ENCODE peak calls at places on chromosomes 16 and 17, in four cellular contexts. E is mucosa of gallbladder, O is HTR-8/SVneo, R is G401. X is an unnamed sample.

GRCh38 chr17:34639706-34640425 is 60.5 kb downstream of the TMEM132E start:
- DNase-seq in E (no peak), O (no peak), R (peak), X (no peak)

GRCh38 chr17:72089453-72089987 is 31.3 kb upstream of the SOX9 start:
- DNase-seq in E (no peak), O (no peak), R (no peak), X (no peak)

GRCh38 chr17:50845260-50846147 is 10.1 kb downstream of the WFIKKN2 start:
- DNase-seq in E (no peak), O (peak), R (no peak), X (no peak)

GRCh38 chr17:62668091-62668804 is 40.8 kb downstream of the MRC2 start:
- DNase-seq in E (no peak), O (no peak), R (no peak), X (no peak)

GRCh38 chr17:62824290-62825135 is 16.4 kb upstream of the MARCHF10 start:
- DNase-seq in E (no peak), O (peak), R (no peak), X (no peak)

GRCh38 chr17:3002538-3003301 is 60.7 kb downstream of the OR1D5 start:
- DNase-seq in E (no peak), O (no peak), R (no peak), X (peak)

GRCh38 chr17:36529121-36529520 is 5.5 kb downstream of the MYO19 start:
- DNase-seq in E (no peak), O (no peak), R (no peak), X (no peak)

GRCh38 chr16:75227361-75228142 is 8.8 kb downstream of the CTRB1 start:
- DNase-seq in E (no peak), O (no peak), R (no peak), X (peak)

GRCh38 chr17:7717756-7718350 is 309 bp downstream of the DNAH2 start:
- DNase-seq in E (peak), O (no peak), R (peak), X (no peak)

GRCh38 chr17:73340093-73340596 is 28.3 kb upstream of the CDC42EP4 start:
- DNase-seq in E (no peak), O (peak), R (no peak), X (peak)

GRCh38 chr17:36600477-36600876 is 906 bp upstream of the MRM1 start:
- DNase-seq in E (no peak), O (no peak), R (no peak), X (no peak)

GRCh38 chr17:70109497-70109896 is 34.5 kb downstream of the KCNJ16 start:
- DNase-seq in E (no peak), O (no peak), R (no peak), X (no peak)

GRCh38 chr17:63528183-63528582 is 5.0 kb downstream of the KCNH6 start:
- DNase-seq in E (no peak), O (no peak), R (no peak), X (no peak)

GRCh38 chr16:66382966-66383299 is 16.4 kb downstream of the CDH5 start:
- DNase-seq in E (no peak), O (peak), R (no peak), X (no peak)

GRCh38 chr17:7014995-7015586 is 2.7 kb downstream of the RNASEK start:
- DNase-seq in E (no peak), O (no peak), R (no peak), X (no peak)

GRCh38 chr16:69465083-69465721 is 40.8 kb downstream of the CYB5B start:
- DNase-seq in E (no peak), O (no peak), R (no peak), X (peak)

GRCh38 chr16:2475413-2476344 is 752 bp downstream of the TBC1D24 start:
- DNase-seq in E (no peak), O (no peak), R (peak), X (peak)

GRCh38 chr16:1780677-1781072 is 1.7 kb downstream of the SPSB3 start:
- DNase-seq in E (no peak), O (no peak), R (no peak), X (no peak)

GRCh38 chr17:80847506-80848230 is 144.0 kb upstream of the CHMP6 start:
- DNase-seq in E (no peak), O (no peak), R (no peak), X (peak)

GRCh38 chr17:79006001-79006400 is 3.6 kb downstream of the CANT1 start:
- DNase-seq in E (no peak), O (no peak), R (no peak), X (no peak)

GRCh38 chr16:20740007-20740883 is 1.4 kb downstream of the THUMPD1 start:
- DNase-seq in E (no peak), O (no peak), R (no peak), X (peak)

GRCh38 chr16:87192418-87193073 is 124.6 kb downstream of the C16orf95 start:
- DNase-seq in E (no peak), O (no peak), R (no peak), X (no peak)

GRCh38 chr17:57352658-57353057 is 96.3 kb downstream of the MSI2 start:
- DNase-seq in E (no peak), O (no peak), R (no peak), X (no peak)

GRCh38 chr17:17513626-17514025 is 17.4 kb upstream of the RASD1 start:
- DNase-seq in E (no peak), O (no peak), R (no peak), X (no peak)

GRCh38 chr17:7556627-7557026 is 1.9 kb upstream of the TNFSF13 start:
- DNase-seq in E (no peak), O (no peak), R (no peak), X (no peak)

GRCh38 chr17:78763561-78763960 is 18.5 kb downstream of the CYTH1 start:
- DNase-seq in E (no peak), O (no peak), R (no peak), X (no peak)

GRCh38 chr17:2180768-2181167 is 122.8 kb downstream of the SMG6 start:
- DNase-seq in E (no peak), O (no peak), R (no peak), X (no peak)

GRCh38 chr17:54013117-54013516 is 190.4 kb downstream of the KIF2B start:
- DNase-seq in E (no peak), O (no peak), R (peak), X (no peak)

GRCh38 chr16:78183886-78184553 is 84.6 kb downstream of the WWOX start:
- DNase-seq in E (no peak), O (no peak), R (peak), X (no peak)

GRCh38 chr16:59212492-59213024 is 478.4 kb upstream of the GOT2 start:
- DNase-seq in E (no peak), O (no peak), R (no peak), X (no peak)

GRCh38 chr17:81470944-81471803 is 41.4 kb downstream of the ACTG1 start:
- DNase-seq in E (no peak), O (no peak), R (no peak), X (no peak)

GRCh38 chr17:51189162-51189561 is 23.0 kb downstream of the NME2 start:
- DNase-seq in E (no peak), O (no peak), R (no peak), X (no peak)

GRCh38 chr16:920722-921121 is 50.1 kb downstream of the LMF1 start:
- DNase-seq in E (peak), O (no peak), R (no peak), X (no peak)

GRCh38 chr16:66947302-66948033 is 12.2 kb downstream of the CES2 start:
- DNase-seq in E (peak), O (peak), R (peak), X (peak)

GRCh38 chr17:57701121-57701520 is 44.0 kb downstream of the CCDC182 start:
- DNase-seq in E (no peak), O (no peak), R (no peak), X (no peak)

X was measured in body of pancreas.